ENCODE peak calls at places on chromosome 4, in five cellular contexts. C is K562, D is esophagus muscularis mucosa, R is upper lobe of left lung, H is A549. G is an unnamed sample.

GRCh38 chr4:153757407-153757806 is 2.4 kb downstream of the RNF175 start:
- DNase-seq in C (no peak), D (no peak), R (no peak), H (no peak), G (no peak)

GRCh38 chr4:24160358-24160757 is 270.5 kb upstream of the PPARGC1A start:
- DNase-seq in C (no peak), D (no peak), R (no peak), H (no peak), G (no peak)

GRCh38 chr4:13523591-13524503 is 20.5 kb downstream of the NKX3-2 start:
- DNase-seq in C (no peak), D (no peak), R (peak; percentile 72), H (no peak), G (no peak)

GRCh38 chr4:156885374-156885773 is 86.2 kb downstream of the PDGFC start:
- DNase-seq in C (no peak), D (no peak), R (no peak), H (no peak), G (no peak)

GRCh38 chr4:100311181-100311580 is 120.9 kb upstream of the DDIT4L start:
- DNase-seq in C (no peak), D (no peak), R (no peak), H (no peak), G (no peak)

GRCh38 chr4:75398501-75398900 is 115.7 kb downstream of the RCHY1 start:
- DNase-seq in C (no peak), D (no peak), R (no peak), H (no peak), G (no peak)

GRCh38 chr4:84530871-84531270 is 31.8 kb upstream of the NKX6-1 start:
- DNase-seq in C (no peak), D (no peak), R (no peak), H (no peak), G (no peak)

GRCh38 chr4:174394915-174395314 is 111.2 kb downstream of the CEP44 start:
- DNase-seq in C (no peak), D (no peak), R (no peak), H (no peak), G (no peak)

GRCh38 chr4:149980125-149980682 is 98.0 kb upstream of the DCLK2 start:
- DNase-seq in C (no peak), D (no peak), R (no peak), H (no peak), G (no peak)

GRCh38 chr4:176377705-176378302 is 58.0 kb downstream of the SPCS3 start:
- DNase-seq in C (peak; percentile 3), D (no peak), R (no peak), H (no peak), G (no peak)

GRCh38 chr4:69843932-69844331 is 16.0 kb downstream of the SULT1E1 start:
- DNase-seq in C (no peak), D (no peak), R (no peak), H (no peak), G (no peak)

GRCh38 chr4:48027653-48028052 is 11.1 kb downstream of the NIPAL1 start:
- DNase-seq in C (no peak), D (no peak), R (no peak), H (no peak), G (no peak)

GRCh38 chr4:65502151-65502691 is 168.1 kb downstream of the EPHA5 start:
- DNase-seq in C (no peak), D (no peak), R (no peak), H (no peak), G (no peak)

GRCh38 chr4:74583066-74583700 is 138.2 kb downstream of the AREG start:
- DNase-seq in C (no peak), D (no peak), R (no peak), H (no peak), G (no peak)

GRCh38 chr4:114807759-114808404 is 209.3 kb downstream of the UGT8 start:
- DNase-seq in C (peak; percentile 45), D (no peak), R (no peak), H (peak; percentile 4), G (no peak)

GRCh38 chr4:103718993-103719319 is 829 bp downstream of the TACR3 start:
- DNase-seq in C (no peak), D (no peak), R (no peak), H (no peak), G (no peak)

GRCh38 chr4:160835789-160836188 is 1328.0 kb downstream of the FSTL5 start:
- DNase-seq in C (no peak), D (no peak), R (no peak), H (no peak), G (no peak)

GRCh38 chr4:41628916-41629315 is 91.0 kb downstream of the LIMCH1 start:
- DNase-seq in C (no peak), D (no peak), R (no peak), H (no peak), G (no peak)

GRCh38 chr4:142900622-142901021 is 54.5 kb upstream of the INPP4B start:
- DNase-seq in C (no peak), D (no peak), R (no peak), H (no peak), G (no peak)
- TF ChIP-seq EP300 in C (no peak), D (no peak), R (no peak), H (no peak), G (no peak)

GRCh38 chr4:687048-687974 is 1.6 kb downstream of the SLC49A3 start:
- DNase-seq in C (peak; percentile 97), D (peak; percentile 97), R (peak; percentile 89), H (peak; percentile 91), G (peak; percentile 80)
- TF ChIP-seq POLR2A in C (peak; percentile 79), D (peak; percentile 43), R (no peak), H (peak; percentile 52), G (no peak)

DNA sequence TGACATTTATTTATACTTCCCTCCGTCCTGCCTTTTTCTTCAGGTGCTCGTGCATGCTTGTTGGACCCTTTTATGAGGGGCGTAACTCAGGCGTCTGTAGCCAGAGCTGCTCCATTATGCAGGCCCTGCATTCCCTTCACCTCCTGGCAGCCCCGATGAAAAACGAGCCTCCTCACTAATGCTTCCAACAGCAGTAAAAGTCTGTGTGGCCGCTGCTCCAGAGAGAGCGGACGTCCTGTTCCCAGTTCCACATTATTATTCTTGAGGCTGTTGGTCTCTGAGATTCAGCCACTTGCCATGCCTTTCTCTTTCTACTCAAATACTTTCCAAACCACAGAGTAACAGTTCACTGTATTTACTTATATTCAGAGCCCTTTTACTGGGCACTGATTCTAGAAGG is 101.2 kb downstream of the GATB start:
- DNase-seq in C (no peak), D (no peak), R (no peak), H (no peak), G (peak; percentile 56)
- H3K4me3 ChIP-seq in C (no peak overlapping the region), D (no peak overlapping the region), R (no peak overlapping the region), H (no peak overlapping the region), G (no peak overlapping the region)

GRCh38 chr4:27123050-27123768 is 262.6 kb downstream of the STIM2 start:
- DNase-seq in C (no peak), D (no peak), R (no peak), H (no peak), G (no peak)
- TF ChIP-seq EP300 in C (no peak), D (no peak), R (no peak), H (no peak), G (no peak)

GRCh38 chr4:3082915-3083515 is 8.5 kb downstream of the HTT start:
- DNase-seq in C (peak; percentile 72), D (no peak), R (no peak), H (no peak), G (no peak)

GRCh38 chr4:3085948-3086670 is 11.6 kb downstream of the HTT start:
- DNase-seq in C (no peak), D (no peak), R (no peak), H (no peak), G (no peak)

GRCh38 chr4:3091464-3091863 is 17.0 kb downstream of the HTT start:
- DNase-seq in C (no peak), D (no peak), R (no peak), H (no peak), G (no peak)

GRCh38 chr4:3083732-3084131 is 9.3 kb downstream of the HTT start:
- DNase-seq in C (no peak), D (no peak), R (no peak), H (no peak), G (no peak)

DNA sequence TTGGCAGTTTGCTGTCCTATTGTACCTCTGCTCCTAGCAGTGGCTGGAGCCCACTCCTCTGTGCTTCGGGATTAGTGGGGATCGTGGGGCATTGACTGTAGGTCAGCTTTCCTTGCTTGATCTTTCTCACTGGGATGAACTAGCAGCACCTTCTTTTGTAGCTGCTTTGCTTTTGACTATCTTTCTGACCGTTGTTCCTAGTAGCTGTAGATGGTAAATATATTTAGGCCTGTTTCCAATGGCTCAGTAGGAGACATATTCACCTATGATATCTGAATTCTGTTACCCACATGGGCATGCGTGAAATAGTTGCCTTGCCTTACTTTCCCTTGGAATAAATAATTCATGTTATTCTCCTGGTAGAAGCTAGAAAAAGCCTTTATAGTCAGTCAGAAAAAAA is 12.9 kb downstream of the HTT start:
- DNase-seq in C (no peak), D (no peak), R (no peak), H (no peak), G (no peak)
- TF ChIP-seq POLR2A in C (no peak), D (no peak), R (no peak), H (no peak), G (no peak)

GRCh38 chr4:183098080-183098722 is 856 bp upstream of the WWC2 start:
- DNase-seq in C (peak; percentile 55), D (peak; percentile 92), R (peak; percentile 95), H (peak; percentile 33), G (peak; percentile 19)

GRCh38 chr4:183097251-183098079 is 1.6 kb upstream of the WWC2 start:
- DNase-seq in C (no peak), D (no peak), R (peak; percentile 84), H (no peak), G (no peak)

GRCh38 chr4:183099537-183100297 is 660 bp downstream of the WWC2 start:
- DNase-seq in C (peak; percentile 45), D (no peak), R (peak; percentile 89), H (peak; percentile 38), G (no peak)

GRCh38 chr4:183100298-183100599 is 1.2 kb downstream of the WWC2 start:
- DNase-seq in C (no peak), D (no peak), R (no peak), H (no peak), G (no peak)

DNA sequence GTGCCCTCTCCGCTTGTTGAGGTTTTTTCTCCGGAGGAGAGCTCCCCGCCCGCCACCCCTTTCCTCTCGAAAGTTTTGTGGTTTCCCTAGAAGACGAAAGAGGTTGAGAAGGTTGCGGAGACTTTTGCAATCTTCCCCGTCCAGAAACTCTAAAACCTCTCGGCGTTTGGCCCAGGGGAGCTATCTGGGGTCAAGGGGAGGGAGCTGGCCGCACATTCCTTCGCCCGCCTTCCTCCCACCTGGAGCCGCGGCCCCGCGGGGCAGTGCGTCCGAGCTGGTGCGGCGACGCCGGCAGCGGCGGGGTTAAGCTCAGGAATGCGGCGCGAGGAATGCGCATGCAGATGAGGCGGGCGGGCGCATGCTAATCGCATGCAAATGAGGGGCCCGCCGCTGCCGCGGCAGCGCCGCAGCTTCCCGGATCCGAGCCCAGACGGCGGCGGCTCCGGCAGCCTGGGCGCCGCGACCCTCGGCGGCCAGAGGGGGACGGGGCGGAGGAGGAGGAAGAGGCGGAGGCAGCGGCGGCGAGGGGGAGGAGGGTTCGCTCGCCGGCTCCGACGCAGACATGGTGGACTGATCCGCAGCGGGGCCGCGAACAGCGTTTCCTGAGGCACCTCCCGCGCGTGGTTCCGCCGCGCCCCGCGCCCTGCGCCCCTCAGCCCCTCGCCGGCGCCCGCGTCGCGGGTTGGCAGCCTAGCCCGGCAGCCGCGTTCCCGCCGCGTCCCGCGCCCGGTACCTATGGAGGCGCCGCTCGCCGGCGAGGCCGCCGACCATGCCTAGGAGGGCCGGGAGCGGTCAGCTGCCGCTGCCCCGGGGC is at the start of gene WWC2:
- DNase-seq in C (peak; percentile 92), D (peak; percentile 95), R (peak; percentile 97), H (peak; percentile 69), G (peak; percentile 77)
- H3K4me3 ChIP-seq in C (peak within 1 kb of the TSS; percentile 85), D (peak within 1 kb of the TSS; percentile 77), R (peak within 1 kb of the TSS; percentile 90), H (peak within 1 kb of the TSS; percentile 98), G (peak within 1 kb of the TSS; percentile 68)

G was measured in tibial nerve.